ENCODE peak calls at places on chromosomes 12 and 14, in six cellular contexts. T is K562, J is choroid plexus epithelial cell, D is epithelial cell of proximal tubule, O is cardiac fibroblast, A is H1. W is an unnamed sample.

GRCh38 chr14:92531151-92531873 is 17.7 kb downstream of the RIN3 start:
- DNase-seq in O (no peak), J (no peak), D (no peak), A (no peak), T (no peak), W (no peak)

GRCh38 chr12:15982921-15983320 is 71.8 kb downstream of the DERA start:
- DNase-seq in O (no peak), D (no peak), A (no peak), T (no peak), J (no peak), W (no peak)

GRCh38 chr12:52442600-52443061 is 8.5 kb upstream of the KRT75 start:
- DNase-seq in D (peak), J (peak), A (peak), O (peak), T (no peak), W (peak)

GRCh38 chr14:79229383-79229875 is 981.9 kb downstream of the DIO2 start:
- DNase-seq in T (no peak), O (no peak), J (no peak), A (no peak), D (no peak), W (no peak)

GRCh38 chr14:90562652-90563051 is 165.8 kb downstream of the CALM1 start:
- DNase-seq in J (no peak), D (no peak), A (no peak), O (no peak), T (no peak), W (no peak)

GRCh38 chr12:24728366-24728765 is 220.5 kb downstream of the BCAT1 start:
- DNase-seq in T (no peak), J (peak), A (no peak), D (no peak), O (peak), W (peak)

GRCh38 chr12:118611770-118612169 is 235.4 kb downstream of the SUDS3 start:
- DNase-seq in O (no peak), A (no peak), D (no peak), T (no peak), J (no peak), W (no peak)

GRCh38 chr14:60222820-60223219 is 26.2 kb upstream of the PPM1A start:
- DNase-seq in T (no peak), D (no peak), A (no peak), O (no peak), J (no peak), W (no peak)

GRCh38 chr12:120367252-120367923 is 1.6 kb downstream of the MSI1 start:
- DNase-seq in J (peak), A (peak), D (no peak), O (no peak), T (peak), W (no peak)

GRCh38 chr14:58574623-58575022 is 63.1 kb upstream of the DACT1 start:
- DNase-seq in A (no peak), D (no peak), O (peak), J (peak), T (no peak), W (no peak)

GRCh38 chr14:51398898-51399297 is 158.9 kb downstream of the TMX1 start:
- DNase-seq in A (no peak), T (no peak), O (peak), D (peak), J (peak), W (peak)

GRCh38 chr12:12887471-12887870 is 3.9 kb upstream of the GPRC5A start:
- DNase-seq in D (no peak), A (no peak), J (no peak), T (no peak), O (no peak), W (no peak)

GRCh38 chr14:24076302-24076601 is 4.9 kb downstream of the CPNE6 start:
- DNase-seq in T (no peak), J (no peak), A (no peak), D (no peak), O (no peak), W (no peak)

GRCh38 chr14:32453857-32454810 is 125.0 kb downstream of the AKAP6 start:
- DNase-seq in J (peak), O (no peak), A (no peak), T (no peak), D (no peak), W (peak)

GRCh38 chr14:100726467-100726811 is 253 bp upstream of the DLK1 start:
- DNase-seq in A (no peak), T (no peak), D (no peak), O (no peak), J (no peak), W (no peak)

GRCh38 chr14:62066304-62066703 is 304.1 kb downstream of the SNAPC1 start:
- DNase-seq in J (no peak), T (no peak), O (no peak), D (no peak), A (no peak), W (no peak)

GRCh38 chr12:129961111-129961510 is 57.3 kb upstream of the TMEM132D start:
- DNase-seq in J (no peak), O (no peak), T (no peak), D (no peak), A (no peak), W (no peak)

GRCh38 chr12:132600048-132601032 is 10.0 kb downstream of the LRCOL1 start:
- DNase-seq in T (peak), A (peak), J (peak), D (no peak), O (peak), W (peak)

GRCh38 chr12:132593938-132594358 is 16.4 kb downstream of the LRCOL1 start:
- DNase-seq in O (peak), A (peak), J (peak), D (peak), T (peak), W (peak)

GRCh38 chr12:132596016-132596415 is 14.4 kb downstream of the LRCOL1 start:
- DNase-seq in D (no peak), O (peak), T (no peak), J (peak), A (no peak), W (peak)

GRCh38 chr12:132595183-132595582 is 15.2 kb downstream of the LRCOL1 start:
- DNase-seq in O (no peak), T (no peak), D (no peak), J (no peak), A (no peak), W (no peak)

GRCh38 chr12:132597333-132598283 is 12.8 kb downstream of the LRCOL1 start:
- DNase-seq in O (peak), J (peak), D (no peak), T (no peak), A (peak), W (peak)
- H3K4me3 ChIP-seq in O (peak), J (peak), D (peak), T (peak), A (no peak), W (peak)

DNA sequence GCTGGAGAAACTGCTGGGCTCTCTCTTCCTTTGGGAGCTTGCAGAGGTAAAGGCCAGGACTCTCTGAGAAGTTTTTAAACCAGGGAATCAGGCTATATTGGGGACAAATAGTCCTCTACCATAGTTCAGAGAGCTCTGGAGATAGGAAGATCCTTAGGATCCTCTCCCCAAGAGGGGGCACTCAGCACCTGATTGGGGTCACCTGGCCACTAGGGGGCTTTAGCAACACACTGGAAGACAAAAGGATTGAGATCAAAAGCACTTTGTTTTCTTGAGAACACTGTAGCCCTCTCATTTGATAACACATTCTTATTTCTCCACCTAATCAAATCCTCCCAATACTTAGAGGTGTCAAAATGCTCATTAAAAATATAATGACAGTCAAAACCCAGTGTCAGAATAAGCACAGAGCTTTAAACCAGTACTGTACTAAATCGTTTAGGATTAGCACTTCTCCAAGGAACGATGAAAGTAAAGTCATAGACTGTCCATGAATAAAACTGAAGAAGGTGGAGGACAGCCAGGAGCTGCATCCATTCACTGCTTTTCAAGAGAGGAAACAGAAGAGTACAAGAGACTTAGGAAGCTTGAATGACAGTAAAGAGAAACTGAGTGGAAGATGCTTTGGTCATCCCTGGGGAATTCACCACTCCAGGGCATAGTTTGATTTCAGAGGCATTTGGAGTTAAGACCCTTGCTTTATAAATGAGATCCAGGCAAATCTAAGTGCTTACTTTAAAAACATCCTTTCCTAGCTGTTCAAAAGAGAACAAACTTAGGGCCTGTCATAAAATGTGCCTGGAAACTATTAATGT is 26.5 kb downstream of the BMP4 start:
- DNase-seq in D (no peak), O (no peak), A (peak), T (peak), J (no peak), W (peak)
- TF ChIP-seq CTCF in D (peak), O (peak), A (peak), T (peak), J (peak), W (peak)

GRCh38 chr14:97138801-97139200 is 341.6 kb downstream of the VRK1 start:
- DNase-seq in A (no peak), D (no peak), O (no peak), J (no peak), T (no peak), W (no peak)

GRCh38 chr14:97143456-97143855 is 346.3 kb downstream of the VRK1 start:
- DNase-seq in T (no peak), J (no peak), D (no peak), O (no peak), A (no peak), W (no peak)

GRCh38 chr14:97143011-97143410 is 345.8 kb downstream of the VRK1 start:
- DNase-seq in A (no peak), J (no peak), T (no peak), D (no peak), O (no peak), W (no peak)

GRCh38 chr14:97137705-97138104 is 340.5 kb downstream of the VRK1 start:
- DNase-seq in J (no peak), D (no peak), T (no peak), A (no peak), O (no peak), W (no peak)
- H3K4me3 ChIP-seq in J (no peak), D (no peak), T (no peak), A (no peak), O (no peak), W (no peak)

GRCh38 chr14:64891839-64892375 is 12.2 kb upstream of the SPTB start:
- DNase-seq in O (peak), D (peak), J (peak), T (no peak), A (no peak), W (peak)
- TF ChIP-seq CTCF in O (peak), D (peak), J (peak), T (peak), A (peak), W (peak)

GRCh38 chr14:20332386-20332945 is 613 bp downstream of the CCNB1IP1 start:
- DNase-seq in O (peak), J (peak), A (no peak), T (peak), D (no peak), W (peak)

GRCh38 chr14:20332946-20333782 is at the start of gene CCNB1IP1:
- DNase-seq in T (peak), J (peak), A (peak), O (peak), D (peak), W (peak)

GRCh38 chr14:20331048-20331613 is 1.9 kb downstream of the CCNB1IP1 start:
- DNase-seq in A (no peak), O (no peak), D (no peak), J (no peak), T (no peak), W (no peak)

GRCh38 chr14:20329355-20329754 is 3.7 kb downstream of the CCNB1IP1 start:
- DNase-seq in T (no peak), J (no peak), D (no peak), A (no peak), O (no peak), W (no peak)

GRCh38 chr14:20334017-20334416 is 938 bp upstream of the CCNB1IP1 start:
- DNase-seq in A (no peak), T (no peak), J (no peak), O (no peak), D (no peak), W (no peak)
- H3K4me3 ChIP-seq in A (no peak), T (no peak), J (no peak), O (no peak), D (no peak), W (no peak)

GRCh38 chr14:93713726-93714405 is 74.4 kb downstream of the PRIMA1 start:
- DNase-seq in T (no peak), D (no peak), O (no peak), J (no peak), A (peak), W (no peak)

GRCh38 chr14:93717222-93717967 is 70.9 kb downstream of the PRIMA1 start:
- DNase-seq in T (no peak), O (no peak), A (no peak), D (no peak), J (no peak), W (no peak)

GRCh38 chr14:93716002-93716401 is 72.3 kb downstream of the PRIMA1 start:
- DNase-seq in D (no peak), J (no peak), O (no peak), A (no peak), T (no peak), W (no peak)

GRCh38 chr14:93716410-93717221 is 71.7 kb downstream of the PRIMA1 start:
- DNase-seq in A (no peak), J (no peak), T (no peak), D (no peak), O (no peak), W (no peak)

GRCh38 chr14:93715279-93715927 is 72.9 kb downstream of the PRIMA1 start:
- DNase-seq in J (no peak), A (peak), O (no peak), D (no peak), T (no peak), W (no peak)
- TF ChIP-seq CTCF in J (no peak), A (no peak), O (no peak), D (no peak), T (no peak), W (no peak)

GRCh38 chr12:64782181-64782580 is 23.0 kb upstream of the GNS start:
- DNase-seq in O (no peak), J (no peak), A (no peak), T (no peak), D (no peak), W (no peak)
- H3K4me3 ChIP-seq in O (no peak), J (no peak), A (no peak), T (no peak), D (no peak), W (no peak)

DNA sequence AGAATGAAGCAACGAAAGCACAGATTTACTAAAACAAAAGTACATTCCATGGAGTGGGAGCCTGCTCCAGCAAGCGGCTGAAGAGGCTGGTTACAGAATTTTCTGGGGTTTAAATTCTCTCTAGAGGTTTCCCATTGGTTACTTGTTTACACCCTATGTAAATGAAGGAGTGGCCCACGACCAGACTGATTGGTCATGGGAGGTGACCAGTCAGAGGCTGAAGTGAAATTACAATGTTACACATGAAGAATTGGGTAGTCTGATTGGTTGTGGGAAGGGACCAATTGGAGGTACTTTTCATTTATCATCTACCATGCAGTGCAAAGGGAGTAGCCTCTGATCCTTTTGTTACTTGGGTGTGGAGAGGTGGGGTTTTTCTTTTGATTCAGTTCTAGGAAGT is 36.2 kb upstream of the APPL2 start:
- DNase-seq in O (no peak), A (no peak), T (no peak), D (no peak), J (no peak), W (no peak)
- TF ChIP-seq CTCF in O (no peak), A (no peak), T (no peak), D (no peak), J (no peak), W (no peak)

DNA sequence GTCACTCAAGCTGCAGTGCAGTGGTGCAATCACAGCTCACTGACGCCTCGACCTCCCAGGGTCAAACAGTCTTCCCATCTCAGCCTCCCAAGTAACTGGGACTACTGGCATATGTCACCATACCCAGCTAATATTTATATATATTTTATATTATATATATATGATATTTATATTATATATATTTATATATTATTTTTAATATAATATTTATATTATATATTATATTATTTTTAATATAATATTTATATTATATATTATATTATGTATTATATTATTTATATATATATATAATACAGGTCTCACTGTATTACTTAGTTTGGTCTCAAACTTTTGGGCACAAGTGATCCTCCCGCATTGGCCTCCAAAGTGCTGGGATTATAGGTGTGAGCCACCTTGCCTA is 9.4 kb downstream of the ZNF84 start:
- DNase-seq in T (no peak), J (no peak), O (no peak), A (no peak), D (no peak), W (no peak)
- H3K4me3 ChIP-seq in T (no peak), J (no peak), O (no peak), A (no peak), D (no peak), W (no peak)

DNA sequence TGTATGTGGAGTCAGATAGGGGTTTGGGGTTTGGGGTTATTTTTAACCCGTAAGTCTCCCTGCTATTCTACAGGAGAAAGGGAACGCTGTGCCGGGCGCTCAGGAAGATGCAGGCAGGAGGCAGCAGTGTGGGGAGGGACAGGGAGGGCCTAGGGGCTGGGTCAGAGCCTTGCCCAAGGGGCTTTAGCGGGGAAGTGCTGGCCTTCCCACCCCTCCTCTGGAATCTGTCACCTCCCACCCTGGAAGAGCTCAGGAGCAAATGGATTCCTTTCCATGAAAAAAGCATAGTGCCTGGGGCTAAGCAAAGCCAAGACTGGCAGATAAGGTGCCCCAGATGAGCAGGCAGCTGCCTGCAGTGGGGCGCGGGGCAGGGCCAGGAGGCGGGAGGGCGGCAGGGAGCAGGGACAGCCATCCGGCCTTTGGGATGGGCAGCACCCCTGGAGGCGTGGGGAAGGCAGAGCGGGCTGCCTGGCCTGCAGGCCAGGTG is 7.3 kb upstream of the INF2 start:
- DNase-seq in O (peak), D (no peak), A (peak), J (no peak), T (no peak), W (no peak)
- TF ChIP-seq CTCF in O (no peak), D (no peak), A (peak), J (no peak), T (no peak), W (no peak)

W was measured in fibroblast of villous mesenchyme.